ENCODE peak calls at places on chromosome 16, in ten cellular contexts. One of them, this sample, is unnamed.
A peak's percentile ranks its signal among the peaks of the same experiment; 100 is the strongest.

GRCh38 chr16:84286568-84287220 is 8.0 kb upstream of the WFDC1 start:
- DNase-seq in stimulated activated CD8-positive, alpha-beta memory T cell treated with anti-CD3 and anti-CD28 coated beads, Interleukin-15, amount 100 ng/mL, for 24 hours: no peak
- DNase-seq in progenitor cell of endocrine pancreas: no peak
- DNase-seq in midbrain: no peak
- DNase-seq in ovary: peak; percentile 55
- DNase-seq in stimulated activated CD4-positive, alpha-beta T cell treated with anti-CD3 and anti-CD28 coated beads, Interleukin-1b, Interleukin-23, amount 100 ng/mL, for 24 hours: no peak
- DNase-seq in fibroblast of mammary gland: no peak
- DNase-seq in activated CD8-positive, alpha-beta memory T cell treated with anti-CD3 and anti-CD28 coated beads for 24 hours: no peak
- DNase-seq in esophagus muscularis mucosa: no peak
- DNase-seq in fibroblast of pulmonary artery: peak; percentile 31
- DNase-seq in this sample: no peak

GRCh38 chr16:84514874-84515835 is 10.7 kb upstream of the MEAK7 start:
- DNase-seq in stimulated activated CD8-positive, alpha-beta memory T cell treated with anti-CD3 and anti-CD28 coated beads, Interleukin-15, amount 100 ng/mL, for 24 hours: peak; percentile 37
- DNase-seq in progenitor cell of endocrine pancreas: no peak
- DNase-seq in midbrain: no peak
- DNase-seq in ovary: no peak
- DNase-seq in stimulated activated CD4-positive, alpha-beta T cell treated with anti-CD3 and anti-CD28 coated beads, Interleukin-1b, Interleukin-23, amount 100 ng/mL, for 24 hours: peak; percentile 60
- DNase-seq in fibroblast of mammary gland: no peak
- DNase-seq in activated CD8-positive, alpha-beta memory T cell treated with anti-CD3 and anti-CD28 coated beads for 24 hours: peak; percentile 87
- DNase-seq in esophagus muscularis mucosa: no peak
- DNase-seq in fibroblast of pulmonary artery: no peak
- DNase-seq in this sample: peak; percentile 69

GRCh38 chr16:77696149-77696548 is 26.2 kb upstream of the NUDT7 start:
- DNase-seq in stimulated activated CD8-positive, alpha-beta memory T cell treated with anti-CD3 and anti-CD28 coated beads, Interleukin-15, amount 100 ng/mL, for 24 hours: no peak
- DNase-seq in progenitor cell of endocrine pancreas: no peak
- DNase-seq in midbrain: no peak
- DNase-seq in ovary: no peak
- DNase-seq in stimulated activated CD4-positive, alpha-beta T cell treated with anti-CD3 and anti-CD28 coated beads, Interleukin-1b, Interleukin-23, amount 100 ng/mL, for 24 hours: no peak
- DNase-seq in fibroblast of mammary gland: no peak
- DNase-seq in activated CD8-positive, alpha-beta memory T cell treated with anti-CD3 and anti-CD28 coated beads for 24 hours: no peak
- DNase-seq in esophagus muscularis mucosa: peak; percentile 37
- DNase-seq in fibroblast of pulmonary artery: no peak
- DNase-seq in this sample: no peak

GRCh38 chr16:81737885-81738536 is 41.1 kb upstream of the PLCG2 start:
- DNase-seq in stimulated activated CD8-positive, alpha-beta memory T cell treated with anti-CD3 and anti-CD28 coated beads, Interleukin-15, amount 100 ng/mL, for 24 hours: peak; percentile 48
- DNase-seq in progenitor cell of endocrine pancreas: peak; percentile 75
- DNase-seq in midbrain: peak; percentile 79
- DNase-seq in ovary: peak; percentile 78
- DNase-seq in stimulated activated CD4-positive, alpha-beta T cell treated with anti-CD3 and anti-CD28 coated beads, Interleukin-1b, Interleukin-23, amount 100 ng/mL, for 24 hours: peak; percentile 74
- DNase-seq in fibroblast of mammary gland: peak; percentile 66
- DNase-seq in activated CD8-positive, alpha-beta memory T cell treated with anti-CD3 and anti-CD28 coated beads for 24 hours: peak; percentile 93
- DNase-seq in esophagus muscularis mucosa: peak; percentile 94
- DNase-seq in fibroblast of pulmonary artery: peak; percentile 87
- DNase-seq in this sample: peak; percentile 86

GRCh38 chr16:51592013-51592501 is 441.0 kb upstream of the SALL1 start:
- DNase-seq in stimulated activated CD8-positive, alpha-beta memory T cell treated with anti-CD3 and anti-CD28 coated beads, Interleukin-15, amount 100 ng/mL, for 24 hours: no peak
- DNase-seq in progenitor cell of endocrine pancreas: no peak
- DNase-seq in midbrain: no peak
- DNase-seq in ovary: no peak
- DNase-seq in stimulated activated CD4-positive, alpha-beta T cell treated with anti-CD3 and anti-CD28 coated beads, Interleukin-1b, Interleukin-23, amount 100 ng/mL, for 24 hours: no peak
- DNase-seq in fibroblast of mammary gland: no peak
- DNase-seq in activated CD8-positive, alpha-beta memory T cell treated with anti-CD3 and anti-CD28 coated beads for 24 hours: no peak
- DNase-seq in esophagus muscularis mucosa: no peak
- DNase-seq in fibroblast of pulmonary artery: no peak
- DNase-seq in this sample: no peak

GRCh38 chr16:82059983-82060421 is 24.9 kb downstream of the HSD17B2 start:
- DNase-seq in stimulated activated CD8-positive, alpha-beta memory T cell treated with anti-CD3 and anti-CD28 coated beads, Interleukin-15, amount 100 ng/mL, for 24 hours: no peak
- DNase-seq in progenitor cell of endocrine pancreas: no peak
- DNase-seq in midbrain: no peak
- DNase-seq in ovary: no peak
- DNase-seq in stimulated activated CD4-positive, alpha-beta T cell treated with anti-CD3 and anti-CD28 coated beads, Interleukin-1b, Interleukin-23, amount 100 ng/mL, for 24 hours: no peak
- DNase-seq in fibroblast of mammary gland: no peak
- DNase-seq in activated CD8-positive, alpha-beta memory T cell treated with anti-CD3 and anti-CD28 coated beads for 24 hours: no peak
- DNase-seq in esophagus muscularis mucosa: no peak
- DNase-seq in fibroblast of pulmonary artery: no peak
- DNase-seq in this sample: no peak

GRCh38 chr16:81520151-81520470 is 75.5 kb downstream of the CMIP start:
- DNase-seq in stimulated activated CD8-positive, alpha-beta memory T cell treated with anti-CD3 and anti-CD28 coated beads, Interleukin-15, amount 100 ng/mL, for 24 hours: no peak
- DNase-seq in progenitor cell of endocrine pancreas: no peak
- DNase-seq in midbrain: no peak
- DNase-seq in ovary: no peak
- DNase-seq in stimulated activated CD4-positive, alpha-beta T cell treated with anti-CD3 and anti-CD28 coated beads, Interleukin-1b, Interleukin-23, amount 100 ng/mL, for 24 hours: no peak
- DNase-seq in fibroblast of mammary gland: no peak
- DNase-seq in activated CD8-positive, alpha-beta memory T cell treated with anti-CD3 and anti-CD28 coated beads for 24 hours: no peak
- DNase-seq in esophagus muscularis mucosa: no peak
- DNase-seq in fibroblast of pulmonary artery: no peak
- DNase-seq in this sample: no peak

GRCh38 chr16:87846705-87847466 is 22.4 kb downstream of the SLC7A5 start:
- DNase-seq in stimulated activated CD8-positive, alpha-beta memory T cell treated with anti-CD3 and anti-CD28 coated beads, Interleukin-15, amount 100 ng/mL, for 24 hours: no peak
- DNase-seq in progenitor cell of endocrine pancreas: no peak
- DNase-seq in midbrain: no peak
- DNase-seq in ovary: no peak
- DNase-seq in stimulated activated CD4-positive, alpha-beta T cell treated with anti-CD3 and anti-CD28 coated beads, Interleukin-1b, Interleukin-23, amount 100 ng/mL, for 24 hours: no peak
- DNase-seq in fibroblast of mammary gland: no peak
- DNase-seq in activated CD8-positive, alpha-beta memory T cell treated with anti-CD3 and anti-CD28 coated beads for 24 hours: no peak
- DNase-seq in esophagus muscularis mucosa: no peak
- DNase-seq in fibroblast of pulmonary artery: no peak
- DNase-seq in this sample: no peak

GRCh38 chr16:84618428-84619102 is 687 bp upstream of the COTL1 start:
- DNase-seq in stimulated activated CD8-positive, alpha-beta memory T cell treated with anti-CD3 and anti-CD28 coated beads, Interleukin-15, amount 100 ng/mL, for 24 hours: no peak
- DNase-seq in progenitor cell of endocrine pancreas: no peak
- DNase-seq in midbrain: no peak
- DNase-seq in ovary: peak; percentile 66
- DNase-seq in stimulated activated CD4-positive, alpha-beta T cell treated with anti-CD3 and anti-CD28 coated beads, Interleukin-1b, Interleukin-23, amount 100 ng/mL, for 24 hours: no peak
- DNase-seq in fibroblast of mammary gland: peak; percentile 98
- DNase-seq in activated CD8-positive, alpha-beta memory T cell treated with anti-CD3 and anti-CD28 coated beads for 24 hours: no peak
- DNase-seq in esophagus muscularis mucosa: no peak
- DNase-seq in fibroblast of pulmonary artery: peak; percentile 92
- DNase-seq in this sample: peak; percentile 81

GRCh38 chr16:52114414-52114813 is 432.5 kb downstream of the TOX3 start:
- DNase-seq in stimulated activated CD8-positive, alpha-beta memory T cell treated with anti-CD3 and anti-CD28 coated beads, Interleukin-15, amount 100 ng/mL, for 24 hours: no peak
- DNase-seq in progenitor cell of endocrine pancreas: no peak
- DNase-seq in midbrain: no peak
- DNase-seq in ovary: no peak
- DNase-seq in stimulated activated CD4-positive, alpha-beta T cell treated with anti-CD3 and anti-CD28 coated beads, Interleukin-1b, Interleukin-23, amount 100 ng/mL, for 24 hours: no peak
- DNase-seq in fibroblast of mammary gland: no peak
- DNase-seq in activated CD8-positive, alpha-beta memory T cell treated with anti-CD3 and anti-CD28 coated beads for 24 hours: no peak
- DNase-seq in esophagus muscularis mucosa: no peak
- DNase-seq in fibroblast of pulmonary artery: no peak
- DNase-seq in this sample: no peak

GRCh38 chr16:71781741-71782140 is 26.9 kb downstream of the AP1G1 start:
- DNase-seq in stimulated activated CD8-positive, alpha-beta memory T cell treated with anti-CD3 and anti-CD28 coated beads, Interleukin-15, amount 100 ng/mL, for 24 hours: no peak
- DNase-seq in progenitor cell of endocrine pancreas: no peak
- DNase-seq in midbrain: no peak
- DNase-seq in ovary: no peak
- DNase-seq in stimulated activated CD4-positive, alpha-beta T cell treated with anti-CD3 and anti-CD28 coated beads, Interleukin-1b, Interleukin-23, amount 100 ng/mL, for 24 hours: no peak
- DNase-seq in fibroblast of mammary gland: peak; percentile 16
- DNase-seq in activated CD8-positive, alpha-beta memory T cell treated with anti-CD3 and anti-CD28 coated beads for 24 hours: no peak
- DNase-seq in esophagus muscularis mucosa: no peak
- DNase-seq in fibroblast of pulmonary artery: peak; percentile 18
- DNase-seq in this sample: no peak

GRCh38 chr16:24577167-24577566 is 37.8 kb downstream of the RBBP6 start:
- DNase-seq in stimulated activated CD8-positive, alpha-beta memory T cell treated with anti-CD3 and anti-CD28 coated beads, Interleukin-15, amount 100 ng/mL, for 24 hours: no peak
- DNase-seq in progenitor cell of endocrine pancreas: no peak
- DNase-seq in midbrain: no peak
- DNase-seq in ovary: no peak
- DNase-seq in stimulated activated CD4-positive, alpha-beta T cell treated with anti-CD3 and anti-CD28 coated beads, Interleukin-1b, Interleukin-23, amount 100 ng/mL, for 24 hours: no peak
- DNase-seq in fibroblast of mammary gland: no peak
- DNase-seq in activated CD8-positive, alpha-beta memory T cell treated with anti-CD3 and anti-CD28 coated beads for 24 hours: no peak
- DNase-seq in esophagus muscularis mucosa: no peak
- DNase-seq in fibroblast of pulmonary artery: peak; percentile 60
- DNase-seq in this sample: no peak

GRCh38 chr16:22194707-22195444 is 11.2 kb upstream of the EEF2K start:
- DNase-seq in stimulated activated CD8-positive, alpha-beta memory T cell treated with anti-CD3 and anti-CD28 coated beads, Interleukin-15, amount 100 ng/mL, for 24 hours: no peak
- DNase-seq in progenitor cell of endocrine pancreas: no peak
- DNase-seq in midbrain: no peak
- DNase-seq in ovary: no peak
- DNase-seq in stimulated activated CD4-positive, alpha-beta T cell treated with anti-CD3 and anti-CD28 coated beads, Interleukin-1b, Interleukin-23, amount 100 ng/mL, for 24 hours: no peak
- DNase-seq in fibroblast of mammary gland: no peak
- DNase-seq in activated CD8-positive, alpha-beta memory T cell treated with anti-CD3 and anti-CD28 coated beads for 24 hours: no peak
- DNase-seq in esophagus muscularis mucosa: no peak
- DNase-seq in fibroblast of pulmonary artery: no peak
- DNase-seq in this sample: no peak

GRCh38 chr16:2090819-2091721 is 43.3 kb downstream of the TSC2 start:
- DNase-seq in stimulated activated CD8-positive, alpha-beta memory T cell treated with anti-CD3 and anti-CD28 coated beads, Interleukin-15, amount 100 ng/mL, for 24 hours: no peak
- DNase-seq in progenitor cell of endocrine pancreas: peak; percentile 87
- DNase-seq in midbrain: no peak
- DNase-seq in ovary: peak; percentile 66
- DNase-seq in stimulated activated CD4-positive, alpha-beta T cell treated with anti-CD3 and anti-CD28 coated beads, Interleukin-1b, Interleukin-23, amount 100 ng/mL, for 24 hours: no peak
- DNase-seq in fibroblast of mammary gland: peak; percentile 31
- DNase-seq in activated CD8-positive, alpha-beta memory T cell treated with anti-CD3 and anti-CD28 coated beads for 24 hours: no peak
- DNase-seq in esophagus muscularis mucosa: no peak
- DNase-seq in fibroblast of pulmonary artery: peak; percentile 30
- DNase-seq in this sample: no peak

GRCh38 chr16:16867994-16868393 is 489.1 kb downstream of the NPIPA7 start:
- DNase-seq in stimulated activated CD8-positive, alpha-beta memory T cell treated with anti-CD3 and anti-CD28 coated beads, Interleukin-15, amount 100 ng/mL, for 24 hours: no peak
- DNase-seq in progenitor cell of endocrine pancreas: no peak
- DNase-seq in midbrain: no peak
- DNase-seq in ovary: no peak
- DNase-seq in stimulated activated CD4-positive, alpha-beta T cell treated with anti-CD3 and anti-CD28 coated beads, Interleukin-1b, Interleukin-23, amount 100 ng/mL, for 24 hours: no peak
- DNase-seq in fibroblast of mammary gland: no peak
- DNase-seq in activated CD8-positive, alpha-beta memory T cell treated with anti-CD3 and anti-CD28 coated beads for 24 hours: no peak
- DNase-seq in esophagus muscularis mucosa: no peak
- DNase-seq in fibroblast of pulmonary artery: no peak
- DNase-seq in this sample: no peak

GRCh38 chr16:86679490-86679889 is 101.1 kb downstream of the FOXL1 start:
- DNase-seq in stimulated activated CD8-positive, alpha-beta memory T cell treated with anti-CD3 and anti-CD28 coated beads, Interleukin-15, amount 100 ng/mL, for 24 hours: no peak
- DNase-seq in progenitor cell of endocrine pancreas: no peak
- DNase-seq in midbrain: no peak
- DNase-seq in ovary: no peak
- DNase-seq in stimulated activated CD4-positive, alpha-beta T cell treated with anti-CD3 and anti-CD28 coated beads, Interleukin-1b, Interleukin-23, amount 100 ng/mL, for 24 hours: no peak
- DNase-seq in fibroblast of mammary gland: no peak
- DNase-seq in activated CD8-positive, alpha-beta memory T cell treated with anti-CD3 and anti-CD28 coated beads for 24 hours: no peak
- DNase-seq in esophagus muscularis mucosa: no peak
- DNase-seq in fibroblast of pulmonary artery: no peak
- DNase-seq in this sample: no peak

GRCh38 chr16:50121278-50121677 is 31.8 kb upstream of the TENT4B start:
- DNase-seq in stimulated activated CD8-positive, alpha-beta memory T cell treated with anti-CD3 and anti-CD28 coated beads, Interleukin-15, amount 100 ng/mL, for 24 hours: no peak
- DNase-seq in progenitor cell of endocrine pancreas: no peak
- DNase-seq in midbrain: no peak
- DNase-seq in ovary: no peak
- DNase-seq in stimulated activated CD4-positive, alpha-beta T cell treated with anti-CD3 and anti-CD28 coated beads, Interleukin-1b, Interleukin-23, amount 100 ng/mL, for 24 hours: no peak
- DNase-seq in fibroblast of mammary gland: no peak
- DNase-seq in activated CD8-positive, alpha-beta memory T cell treated with anti-CD3 and anti-CD28 coated beads for 24 hours: no peak
- DNase-seq in esophagus muscularis mucosa: no peak
- DNase-seq in fibroblast of pulmonary artery: no peak
- DNase-seq in this sample: no peak

GRCh38 chr16:65598626-65599025 is 476.8 kb upstream of the CDH11 start:
- DNase-seq in stimulated activated CD8-positive, alpha-beta memory T cell treated with anti-CD3 and anti-CD28 coated beads, Interleukin-15, amount 100 ng/mL, for 24 hours: no peak
- DNase-seq in progenitor cell of endocrine pancreas: no peak
- DNase-seq in midbrain: no peak
- DNase-seq in ovary: no peak
- DNase-seq in stimulated activated CD4-positive, alpha-beta T cell treated with anti-CD3 and anti-CD28 coated beads, Interleukin-1b, Interleukin-23, amount 100 ng/mL, for 24 hours: no peak
- DNase-seq in fibroblast of mammary gland: no peak
- DNase-seq in activated CD8-positive, alpha-beta memory T cell treated with anti-CD3 and anti-CD28 coated beads for 24 hours: no peak
- DNase-seq in esophagus muscularis mucosa: peak; percentile 60
- DNase-seq in fibroblast of pulmonary artery: no peak
- DNase-seq in this sample: no peak

GRCh38 chr16:71792176-71792575 is 16.5 kb downstream of the AP1G1 start:
- DNase-seq in stimulated activated CD8-positive, alpha-beta memory T cell treated with anti-CD3 and anti-CD28 coated beads, Interleukin-15, amount 100 ng/mL, for 24 hours: no peak
- DNase-seq in progenitor cell of endocrine pancreas: no peak
- DNase-seq in midbrain: no peak
- DNase-seq in ovary: no peak
- DNase-seq in stimulated activated CD4-positive, alpha-beta T cell treated with anti-CD3 and anti-CD28 coated beads, Interleukin-1b, Interleukin-23, amount 100 ng/mL, for 24 hours: no peak
- DNase-seq in fibroblast of mammary gland: peak; percentile 23
- DNase-seq in activated CD8-positive, alpha-beta memory T cell treated with anti-CD3 and anti-CD28 coated beads for 24 hours: no peak
- DNase-seq in esophagus muscularis mucosa: no peak
- DNase-seq in fibroblast of pulmonary artery: no peak
- DNase-seq in this sample: no peak